ENCODE peak calls at places on chromosomes 13 and 19, in five cellular contexts. F is fibroblast of the conjunctiva, D is omental fat pad, I is myocyte, N is ascending aorta. J is an unnamed sample.

GRCh38 chr13:78700121-78700910 is 41.4 kb upstream of the OBI1 start:
- DNase-seq in F (no peak), D (no peak), I (no peak), N (no peak), J (no peak)

GRCh38 chr19:5077209-5077515 is 108.2 kb downstream of the KDM4B start:
- DNase-seq in F (no peak), D (no peak), I (no peak), N (no peak), J (no peak)

GRCh38 chr19:58406818-58407657 is 1.4 kb upstream of the ZNF584 start:
- DNase-seq in F (no peak), D (no peak), I (no peak), N (no peak), J (no peak)

GRCh38 chr19:46578450-46578849 is 22.7 kb upstream of the CALM3 start:
- DNase-seq in F (no peak), D (no peak), I (no peak), N (no peak), J (no peak)

GRCh38 chr13:35916186-35916585 is 215.0 kb downstream of the DCLK1 start:
- DNase-seq in F (no peak), D (no peak), I (no peak), N (no peak), J (no peak)

GRCh38 chr13:59680429-59681024 is 483.2 kb downstream of the DIAPH3 start:
- DNase-seq in F (peak; percentile 14), D (no peak), I (peak; percentile 44), N (no peak), J (peak; percentile 41)

GRCh38 chr13:101579291-101579802 is 126.9 kb downstream of the ITGBL1 start:
- DNase-seq in F (no peak), D (no peak), I (peak; percentile 22), N (no peak), J (peak; percentile 44)

GRCh38 chr19:45975296-45975695 is 1.6 kb upstream of the NOVA2 start:
- DNase-seq in F (no peak), D (no peak), I (no peak), N (no peak), J (peak; percentile 69)

GRCh38 chr19:10681658-10682057 is 19.6 kb upstream of the QTRT1 start:
- DNase-seq in F (no peak), D (no peak), I (no peak), N (no peak), J (no peak)

GRCh38 chr13:24273926-24274325 is 35.5 kb upstream of the C1QTNF9 start:
- DNase-seq in F (no peak), D (no peak), I (no peak), N (no peak), J (no peak)